ENCODE peak calls at places on chromosome 5, in eight cellular contexts. A, N, F, K, U, E, Q and D are unnamed samples.

GRCh38 chr5:128154943-128155342 is 71.4 kb downstream of the SLC12A2 start:
- DNase-seq in N (peak), A (no peak), K (no peak), U (no peak), F (no peak), Q (no peak), E (no peak), D (no peak)

GRCh38 chr5:58181578-58182286 is 278.2 kb downstream of the PLK2 start:
- DNase-seq in F (no peak), A (no peak), U (no peak), K (no peak), Q (no peak), E (no peak), N (no peak), D (no peak)

GRCh38 chr5:12360218-12360617 is 456.0 kb upstream of the CTNND2 start:
- DNase-seq in Q (no peak), E (no peak), F (no peak), A (no peak), U (no peak), K (no peak), N (no peak), D (no peak)

GRCh38 chr5:10876345-10876744 is 115.3 kb upstream of the DAP start:
- DNase-seq in K (no peak), E (no peak), U (no peak), N (no peak), Q (no peak), A (no peak), F (peak), D (no peak)

GRCh38 chr5:77606279-77606678 is 32.2 kb downstream of the OTP start:
- DNase-seq in K (no peak), A (no peak), N (no peak), Q (no peak), F (no peak), E (no peak), U (no peak), D (no peak)

GRCh38 chr5:138438003-138438723 is 694 bp upstream of the REEP2 start:
- DNase-seq in U (no peak), N (no peak), F (no peak), A (no peak), Q (no peak), E (no peak), K (no peak), D (no peak)

GRCh38 chr5:14107536-14107935 is 35.6 kb upstream of the TRIO start:
- DNase-seq in N (peak), Q (no peak), A (no peak), K (no peak), U (no peak), E (no peak), F (no peak), D (no peak)

GRCh38 chr5:90220554-90220953 is 189.0 kb downstream of the CETN3 start:
- DNase-seq in E (no peak), K (no peak), A (no peak), U (no peak), F (no peak), N (no peak), Q (no peak), D (no peak)

GRCh38 chr5:68911840-68912690 is 181.7 kb upstream of the SLC30A5 start:
- DNase-seq in K (peak), N (peak), A (no peak), U (no peak), E (no peak), Q (peak), F (no peak), D (no peak)

GRCh38 chr5:16864566-16864965 is 71.5 kb downstream of the MYO10 start:
- DNase-seq in E (no peak), Q (no peak), F (no peak), A (no peak), U (no peak), N (no peak), K (peak), D (no peak)

GRCh38 chr5:167754501-167754941 is 536.9 kb upstream of the WWC1 start:
- DNase-seq in K (peak), F (no peak), A (no peak), U (no peak), N (peak), Q (peak), E (no peak), D (no peak)

GRCh38 chr5:111254613-111255012 is 30.4 kb downstream of the CAMK4 start:
- DNase-seq in N (peak), E (no peak), K (no peak), A (no peak), Q (no peak), U (no peak), F (no peak), D (no peak)

GRCh38 chr5:43295202-43295601 is 18.0 kb downstream of the HMGCS1 start:
- DNase-seq in Q (no peak), U (no peak), K (no peak), F (no peak), N (no peak), E (no peak), A (no peak), D (no peak)

GRCh38 chr5:178120661-178121357 is 7.5 kb downstream of the N4BP3 start:
- DNase-seq in F (peak), A (peak), Q (peak), N (peak), U (no peak), E (peak), K (peak), D (peak)

GRCh38 chr5:75603421-75603820 is 7.8 kb upstream of the ANKDD1B start:
- DNase-seq in F (no peak), A (no peak), K (no peak), N (peak), Q (peak), U (no peak), E (no peak), D (no peak)

GRCh38 chr5:140358738-140359310 is 1.2 kb upstream of the SLC4A9 start:
- DNase-seq in U (no peak), E (no peak), F (no peak), Q (peak), A (no peak), N (peak), K (peak), D (no peak)

GRCh38 chr5:103404483-103404882 is 145.9 kb downstream of the MACIR start:
- DNase-seq in K (no peak), N (no peak), F (no peak), U (no peak), A (no peak), E (no peak), Q (no peak), D (no peak)

GRCh38 chr5:43255704-43256103 is 57.5 kb downstream of the HMGCS1 start:
- DNase-seq in F (no peak), N (no peak), Q (no peak), A (no peak), K (no peak), E (no peak), U (no peak), D (no peak)

GRCh38 chr5:142841511-142842255 is 71.5 kb downstream of the ARHGAP26 start:
- DNase-seq in E (no peak), A (no peak), F (no peak), Q (peak), N (peak), U (peak), K (peak), D (no peak)

GRCh38 chr5:1324301-1324700 is 20.6 kb downstream of the CLPTM1L start:
- DNase-seq in K (no peak), A (no peak), N (no peak), Q (no peak), F (no peak), U (no peak), E (no peak), D (no peak)

GRCh38 chr5:158522761-158523160 is 577.0 kb downstream of the EBF1 start:
- DNase-seq in A (no peak), N (no peak), K (no peak), F (no peak), E (no peak), U (no peak), Q (no peak), D (no peak)

GRCh38 chr5:42434047-42434724 is 10.9 kb downstream of the GHR start:
- DNase-seq in N (no peak), Q (no peak), A (no peak), U (no peak), E (no peak), K (no peak), F (no peak), D (no peak)

GRCh38 chr5:5209510-5210286 is 69.6 kb downstream of the ADAMTS16 start:
- DNase-seq in N (no peak), A (no peak), K (no peak), F (no peak), E (no peak), Q (no peak), U (no peak), D (no peak)

GRCh38 chr5:180328296-180329137 is 24.6 kb downstream of the GFPT2 start:
- DNase-seq in A (peak), E (peak), K (peak), N (peak), Q (peak), U (peak), F (peak), D (peak)

GRCh38 chr5:153276151-153276550 is 214.3 kb upstream of the GRIA1 start:
- DNase-seq in K (peak), E (no peak), Q (no peak), F (no peak), N (peak), A (no peak), U (no peak), D (no peak)

GRCh38 chr5:176583076-176583475 is 26.9 kb downstream of the GPRIN1 start:
- DNase-seq in U (no peak), Q (no peak), F (no peak), K (no peak), A (no peak), N (peak), E (no peak), D (no peak)

GRCh38 chr5:5419291-5420210 is 2.9 kb upstream of the ICE1 start:
- DNase-seq in E (peak), F (no peak), Q (peak), N (peak), K (peak), A (peak), U (no peak), D (peak)